ENCODE peak calls at places on chromosomes 4 and X, in ten cellular contexts. N, Q, W, O, S, D, J, K, C and Z are unnamed samples. For H3K36me3, the result is how much of the 10 kb centered on the place peaks cover.

GRCh38 chr4:113692809-113693411 is 68.6 kb downstream of the CAMK2D start:
- ATAC-seq in N (peak), Q (no peak), W (no peak), O (peak), S (no peak), D (no peak), J (peak), K (no peak), C (no peak), Z (no peak)

GRCh38 chrX:34585561-34585960 is 71.5 kb downstream of the TMEM47 start:
- ATAC-seq in N (no peak), Q (no peak), W (no peak), O (no peak), S (no peak), D (no peak), J (no peak), K (no peak), C (no peak), Z (no peak)

GRCh38 chr4:162017863-162018262 is 145.9 kb downstream of the FSTL5 start:
- ATAC-seq in N (no peak), Q (no peak), W (no peak), O (no peak), S (no peak), D (no peak), J (no peak), K (no peak), C (no peak), Z (no peak)

GRCh38 chr4:26034849-26035248 is 120.8 kb downstream of the SMIM20 start:
- ATAC-seq in N (no peak), Q (no peak), W (no peak), O (no peak), S (no peak), D (no peak), J (no peak), K (no peak), C (no peak), Z (no peak)

GRCh38 chrX:47662144-47662657 is 3.2 kb upstream of the UXT start:
- ATAC-seq in N (no peak), Q (no peak), W (no peak), O (no peak), S (peak), D (no peak), J (peak), K (no peak), C (peak), Z (no peak)

GRCh38 chrX:125205084-125205917 is 114.4 kb upstream of the TEX13C start:
- ATAC-seq in N (peak), Q (peak), W (peak), O (peak), S (no peak), D (peak), J (peak), K (peak), C (peak), Z (peak)

GRCh38 chr4:16705341-16705740 is 193.1 kb downstream of the LDB2 start:
- ATAC-seq in N (no peak), Q (peak), W (no peak), O (no peak), S (no peak), D (no peak), J (no peak), K (no peak), C (no peak), Z (no peak)

GRCh38 chrX:37349131-37350033 is at the start of gene PRRG1:
- ATAC-seq in N (peak), Q (peak), W (peak), O (peak), S (peak), D (peak), J (peak), K (peak), C (peak), Z (peak)

GRCh38 chr4:79178770-79179169 is 147.1 kb downstream of the NAA11 start:
- ATAC-seq in N (no peak), Q (no peak), W (no peak), O (no peak), S (no peak), D (peak), J (no peak), K (no peak), C (no peak), Z (peak)

GRCh38 chrX:119189586-119189985 is 46.5 kb upstream of the PGRMC1 start:
- ATAC-seq in N (no peak), Q (peak), W (peak), O (peak), S (no peak), D (peak), J (no peak), K (peak), C (no peak), Z (peak)

GRCh38 chr4:7226993-7227392 is 34.7 kb downstream of the SORCS2 start:
- ATAC-seq in N (peak), Q (peak), W (peak), O (no peak), S (no peak), D (peak), J (no peak), K (peak), C (no peak), Z (peak)

GRCh38 chr4:10201356-10202223 is 85.0 kb upstream of the WDR1 start:
- ATAC-seq in N (no peak), Q (no peak), W (no peak), O (no peak), S (no peak), D (no peak), J (no peak), K (no peak), C (peak), Z (no peak)

GRCh38 chr4:152052431-152053057 is 291.7 kb upstream of the GATB start:
- ATAC-seq in N (no peak), Q (no peak), W (no peak), O (no peak), S (peak), D (no peak), J (no peak), K (no peak), C (no peak), Z (no peak)

GRCh38 chr4:175953960-175954521 is 111.6 kb upstream of the WDR17 start:
- ATAC-seq in N (no peak), Q (peak), W (no peak), O (no peak), S (no peak), D (no peak), J (no peak), K (no peak), C (no peak), Z (peak)

GRCh38 chr4:152257601-152258066 is 278.3 kb downstream of the FBXW7 start:
- ATAC-seq in N (no peak), Q (no peak), W (no peak), O (no peak), S (peak), D (peak), J (peak), K (no peak), C (peak), Z (no peak)

GRCh38 chrX:39152106-39152649 is 350.9 kb downstream of the MID1IP1 start:
- ATAC-seq in N (peak), Q (peak), W (no peak), O (peak), S (no peak), D (no peak), J (no peak), K (peak), C (no peak), Z (no peak)

GRCh38 chr4:155769092-155769491 is 10.3 kb downstream of the GUCY1B1 start:
- ATAC-seq in N (peak), Q (no peak), W (no peak), O (no peak), S (peak), D (no peak), J (no peak), K (no peak), C (no peak), Z (no peak)

GRCh38 chrX:118355225-118355920 is 9.5 kb downstream of the WDR44 start:
- ATAC-seq in N (peak), Q (peak), W (no peak), O (no peak), S (no peak), D (no peak), J (no peak), K (peak), C (no peak), Z (no peak)

GRCh38 chrX:48761674-48762471 is at the start of gene GLOD5:
- ATAC-seq in N (peak), Q (peak), W (no peak), O (no peak), S (no peak), D (peak), J (peak), K (peak), C (peak), Z (no peak)

GRCh38 chr4:143355540-143356217 is 19.0 kb downstream of the GAB1 start:
- ATAC-seq in N (peak), Q (no peak), W (no peak), O (peak), S (peak), D (peak), J (no peak), K (peak), C (peak), Z (peak)

GRCh38 chrX:37291924-37292323 is 57.2 kb upstream of the PRRG1 start:
- ATAC-seq in N (no peak), Q (no peak), W (no peak), O (no peak), S (no peak), D (no peak), J (no peak), K (no peak), C (no peak), Z (no peak)

DNA sequence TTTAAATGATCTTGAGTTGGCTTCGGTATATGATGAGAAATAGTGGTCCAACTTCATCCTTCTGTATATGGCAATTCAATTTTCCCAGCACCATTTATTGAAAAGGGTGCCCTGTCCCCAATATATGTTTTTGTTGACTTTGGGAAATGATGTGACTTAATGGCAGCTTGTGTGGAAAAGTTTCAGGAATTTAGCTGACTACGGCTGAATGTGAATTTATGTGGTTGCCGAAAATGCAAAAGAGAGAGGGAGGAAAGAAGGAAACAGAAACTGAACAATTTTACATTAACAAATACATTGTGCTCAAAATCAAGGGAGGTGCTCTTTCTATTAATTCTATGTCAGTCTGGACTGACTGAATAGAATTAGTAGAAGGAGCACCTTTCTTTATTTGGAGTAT is 101.8 kb upstream of the CYSLTR1 start:
- ATAC-seq in N (no peak), Q (no peak), W (no peak), O (no peak), S (no peak), D (no peak), J (no peak), K (no peak), C (no peak), Z (no peak)
- H3K36me3 ChIP-seq in N (under half), Q (under half), W (under half), O (under half), S (under half), D (under half), J (under half), K (under half), C (under half), Z (under half)

DNA sequence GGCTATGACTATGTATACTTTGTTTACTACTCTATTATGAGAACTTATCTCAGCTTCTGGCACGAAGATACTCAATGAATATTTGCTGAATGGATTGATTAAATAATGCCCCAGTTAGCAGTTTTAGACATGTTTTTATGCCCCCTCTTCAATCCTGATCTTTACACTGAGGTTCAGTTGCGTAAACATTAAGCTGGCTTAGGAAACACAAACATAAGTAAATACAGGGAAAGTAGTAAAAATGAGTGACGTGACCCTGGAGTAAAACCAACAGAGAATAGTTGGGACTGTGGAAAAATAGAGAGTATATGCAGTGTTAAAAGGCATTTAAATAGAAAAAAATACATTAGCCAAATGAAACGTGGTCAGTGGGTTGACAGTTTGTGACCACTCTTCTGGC is 387.0 kb upstream of the ACTRT1 start:
- ATAC-seq in N (no peak), Q (no peak), W (no peak), O (no peak), S (no peak), D (no peak), J (peak), K (no peak), C (no peak), Z (no peak)
- H3K36me3 ChIP-seq in N (under half), Q (under half), W (under half), O (under half), S (under half), D (under half), J (under half), K (under half), C (under half), Z (under half)

DNA sequence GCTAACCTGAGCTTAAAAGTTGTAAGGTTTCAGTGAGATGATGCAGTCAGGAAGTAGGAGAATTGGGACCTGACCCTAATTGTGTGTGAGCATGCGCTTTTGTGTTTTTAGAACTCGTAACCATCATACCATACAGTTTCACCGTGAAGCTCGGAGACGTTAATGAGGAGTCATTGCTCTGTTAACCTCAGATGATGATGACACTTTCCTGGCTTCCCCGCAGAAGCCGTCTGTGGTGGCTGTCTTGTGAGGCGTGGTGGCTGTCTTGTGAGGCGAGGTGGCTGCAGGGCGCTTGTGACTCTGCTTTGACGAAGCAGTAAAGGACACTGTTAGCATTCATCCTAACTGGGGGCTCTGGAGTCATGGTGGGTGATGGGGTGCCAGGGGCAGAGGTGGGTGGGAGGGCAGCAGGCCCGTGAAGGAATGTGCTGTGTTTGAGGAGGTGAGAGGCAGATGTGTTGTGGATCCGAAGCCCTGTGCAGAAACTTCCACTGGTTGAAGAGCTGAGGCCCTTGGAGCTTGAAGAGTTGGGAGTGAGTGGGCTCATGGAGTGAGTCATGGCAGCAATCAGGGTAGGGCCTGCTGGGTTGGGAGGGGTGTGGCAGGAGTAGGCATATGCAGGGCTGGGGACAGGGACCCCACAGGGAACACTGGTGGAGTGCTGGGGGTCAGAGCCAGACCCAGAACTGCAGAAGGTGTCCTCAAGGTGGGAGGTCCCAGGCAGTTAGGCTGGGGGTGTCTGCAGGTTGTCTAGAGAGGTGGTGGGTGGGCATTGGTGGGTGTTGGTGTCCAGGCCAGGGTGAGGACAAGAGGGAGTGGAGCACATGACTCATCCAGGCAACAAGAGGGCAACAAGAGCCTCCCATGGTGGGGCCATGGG is 57.4 kb downstream of the NSD2 start:
- ATAC-seq in N (peak), Q (no peak), W (no peak), O (no peak), S (peak), D (peak), J (no peak), K (peak), C (peak), Z (no peak)
- H3K36me3 ChIP-seq in N (under half), Q (under half), W (under half), O (under half), S (under half), D (under half), J (under half), K (under half), C (half or more), Z (half or more)

GRCh38 chr4:157443537-157443936 is 223.0 kb downstream of the GRIA2 start:
- ATAC-seq in N (no peak), Q (no peak), W (peak), O (no peak), S (no peak), D (no peak), J (no peak), K (no peak), C (no peak), Z (no peak)
- H3K36me3 ChIP-seq in N (under half), Q (under half), W (under half), O (under half), S (under half), D (under half), J (under half), K (under half), C (under half), Z (under half)

DNA sequence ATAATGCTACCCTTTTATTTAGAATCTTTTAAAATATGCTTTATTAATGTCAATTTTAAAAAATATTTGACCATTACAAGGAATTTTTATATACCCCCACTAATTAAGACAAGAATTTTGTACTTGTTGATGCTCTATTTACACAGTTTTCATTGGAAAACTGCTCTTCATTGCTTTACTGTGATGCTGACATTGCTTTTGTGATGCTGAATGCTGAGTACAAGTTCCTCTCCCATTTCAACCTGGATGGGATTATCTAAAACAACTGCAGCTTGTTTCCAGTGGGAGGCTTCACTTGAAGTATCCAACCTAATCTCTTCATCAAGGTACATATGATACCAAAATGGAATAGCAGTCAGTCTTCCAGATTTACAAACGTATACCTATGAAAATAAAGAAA is 21.2 kb downstream of the TMEM184C start:
- ATAC-seq in N (no peak), Q (no peak), W (no peak), O (no peak), S (no peak), D (no peak), J (no peak), K (no peak), C (no peak), Z (no peak)
- H3K36me3 ChIP-seq in N (half or more), Q (under half), W (under half), O (half or more), S (under half), D (half or more), J (under half), K (under half), C (half or more), Z (half or more)

GRCh38 chr4:39357002-39357401 is 9.2 kb downstream of the RFC1 start:
- ATAC-seq in N (no peak), Q (no peak), W (no peak), O (no peak), S (no peak), D (no peak), J (no peak), K (no peak), C (no peak), Z (no peak)
- H3K36me3 ChIP-seq in N (under half), Q (under half), W (under half), O (under half), S (under half), D (under half), J (under half), K (under half), C (under half), Z (under half)

GRCh38 chr4:39756159-39756558 is 58.2 kb downstream of the UBE2K start:
- ATAC-seq in N (no peak), Q (no peak), W (no peak), O (no peak), S (no peak), D (no peak), J (no peak), K (no peak), C (no peak), Z (no peak)
- H3K36me3 ChIP-seq in N (half or more), Q (under half), W (under half), O (under half), S (under half), D (half or more), J (under half), K (under half), C (half or more), Z (half or more)

GRCh38 chr4:3213101-3213416 is 35.9 kb upstream of the MSANTD1 start:
- ATAC-seq in N (no peak), Q (no peak), W (no peak), O (no peak), S (no peak), D (no peak), J (no peak), K (no peak), C (no peak), Z (no peak)

GRCh38 chr4:3212391-3213100 is 36.4 kb upstream of the MSANTD1 start:
- ATAC-seq in N (no peak), Q (no peak), W (no peak), O (peak), S (no peak), D (peak), J (no peak), K (no peak), C (no peak), Z (no peak)

GRCh38 chr4:3215256-3215655 is 33.7 kb upstream of the MSANTD1 start:
- ATAC-seq in N (no peak), Q (no peak), W (no peak), O (no peak), S (no peak), D (no peak), J (no peak), K (no peak), C (no peak), Z (no peak)

GRCh38 chr4:3211866-3212265 is 37.1 kb upstream of the MSANTD1 start:
- ATAC-seq in N (no peak), Q (no peak), W (no peak), O (no peak), S (no peak), D (no peak), J (no peak), K (no peak), C (no peak), Z (no peak)

GRCh38 chr4:3213661-3214250 is 35.2 kb upstream of the MSANTD1 start:
- ATAC-seq in N (no peak), Q (no peak), W (no peak), O (no peak), S (no peak), D (no peak), J (no peak), K (no peak), C (no peak), Z (no peak)
- H3K36me3 ChIP-seq in N (half or more), Q (half or more), W (under half), O (half or more), S (half or more), D (half or more), J (under half), K (under half), C (half or more), Z (half or more)